ENCODE peak calls at places on chromosomes 1 and 21, in seven cellular contexts. Y is lower lobe of right lung, W is NCI-H774, H is GM20000, S is T-helper 1 cell, T is NCI-H510A, V is OCI-LY7. P is an unnamed sample.

GRCh38 chr1:53573931-53574330 is 114.7 kb downstream of the DMRTB1 start:
- DNase-seq in V (no peak), H (no peak), W (no peak), T (no peak), Y (no peak), S (no peak), P (no peak)

GRCh38 chr1:59502009-59502691 is 205.3 kb downstream of the FGGY start:
- DNase-seq in Y (no peak), S (no peak), T (no peak), W (no peak), V (no peak), H (no peak), P (no peak)

GRCh38 chr1:26126321-26127084 is 14.9 kb downstream of the PDIK1L start:
- DNase-seq in H (peak), W (peak), S (peak), V (peak), T (peak), Y (no peak), P (no peak)

GRCh38 chr1:224996266-224996665 is 66.8 kb downstream of the DNAH14 start:
- DNase-seq in W (no peak), S (no peak), T (no peak), V (no peak), Y (no peak), H (no peak), P (no peak)

GRCh38 chr1:6481820-6482471 is 9.5 kb downstream of the PLEKHG5 start:
- DNase-seq in H (no peak), V (no peak), Y (no peak), T (no peak), W (no peak), S (no peak), P (no peak)

GRCh38 chr1:178371236-178371635 is 125.5 kb downstream of the CLEC20A start:
- DNase-seq in S (no peak), V (no peak), H (no peak), Y (no peak), W (no peak), T (no peak), P (no peak)

GRCh38 chr1:245751671-245752070 is 596.9 kb downstream of the KIF26B start:
- DNase-seq in W (no peak), V (no peak), S (no peak), Y (no peak), T (no peak), H (no peak), P (no peak)

GRCh38 chr1:4220362-4220761 is 320.3 kb upstream of the C1orf174 start:
- DNase-seq in V (no peak), W (no peak), H (no peak), Y (no peak), S (no peak), T (no peak), P (no peak)

GRCh38 chr21:29342394-29342957 is 43.8 kb downstream of the BACH1 start:
- DNase-seq in V (no peak), T (no peak), S (peak), Y (peak), W (no peak), H (peak), P (peak)

GRCh38 chr21:45806042-45806441 is 162.5 kb downstream of the PCBP3 start:
- DNase-seq in Y (no peak), T (no peak), V (no peak), W (no peak), H (no peak), S (no peak), P (no peak)

GRCh38 chr1:59718989-59719360 is 95.8 kb upstream of the HOOK1 start:
- DNase-seq in S (no peak), W (no peak), T (no peak), H (no peak), V (no peak), Y (peak), P (no peak)

GRCh38 chr1:176625365-176625764 is 162.4 kb downstream of the PAPPA2 start:
- DNase-seq in S (no peak), T (no peak), W (no peak), Y (no peak), V (no peak), H (no peak), P (no peak)

GRCh38 chr1:25819496-25820246 is at the start of gene MTFR1L:
- DNase-seq in H (peak), Y (peak), V (peak), S (peak), T (peak), W (peak), P (peak)

GRCh38 chr1:231626951-231627614 is 493 bp downstream of the DISC1 start:
- DNase-seq in W (peak), T (peak), S (peak), H (peak), Y (peak), V (no peak), P (no peak)

GRCh38 chr1:193408782-193409293 is 222.4 kb upstream of the B3GALT2 start:
- DNase-seq in S (no peak), Y (peak), H (no peak), V (no peak), W (no peak), T (no peak), P (no peak)

GRCh38 chr1:225593414-225593813 is 59.5 kb downstream of the ENAH start:
- DNase-seq in W (no peak), Y (no peak), H (no peak), S (no peak), V (no peak), T (no peak), P (no peak)

GRCh38 chr1:232880354-232880753 is 70.1 kb upstream of the NTPCR start:
- DNase-seq in V (peak), Y (no peak), S (peak), H (no peak), T (no peak), W (no peak), P (no peak)

GRCh38 chr21:36976882-36977651 is 10.6 kb upstream of the HLCS start:
- DNase-seq in V (peak), Y (no peak), H (peak), S (peak), W (peak), T (no peak), P (peak)

GRCh38 chr1:180594723-180595122 is 36.0 kb downstream of the OVAAL start:
- DNase-seq in Y (no peak), W (peak), V (no peak), S (no peak), H (no peak), T (no peak), P (no peak)

GRCh38 chr1:151238467-151238739 is 16.1 kb upstream of the PSMD4 start:
- DNase-seq in Y (no peak), V (no peak), S (no peak), H (no peak), W (no peak), T (no peak), P (no peak)